ENCODE peak calls at places on chromosome 15, in seven cellular contexts. D, P, C, K, Y, A and T are unnamed samples.

GRCh38 chr15:48992545-48992944 is 28.8 kb upstream of the SHC4 start:
- DNase-seq in D (no peak), Y (no peak), P (no peak), K (no peak), A (no peak), C (no peak), T (no peak)

GRCh38 chr15:90829942-90830440 is 38.4 kb upstream of the FURIN start:
- DNase-seq in D (peak), C (no peak), A (no peak), K (no peak), Y (no peak), P (no peak), T (no peak)

GRCh38 chr15:41332788-41333527 is at the start of gene NUSAP1:
- DNase-seq in K (no peak), A (no peak), D (no peak), C (no peak), Y (no peak), P (peak), T (no peak)

GRCh38 chr15:59590027-59590426 is 21.6 kb upstream of the GCNT3 start:
- DNase-seq in Y (no peak), P (no peak), D (no peak), C (no peak), A (no peak), K (no peak), T (no peak)

GRCh38 chr15:88166330-88166993 is 90.1 kb downstream of the NTRK3 start:
- DNase-seq in K (no peak), D (no peak), C (no peak), P (no peak), A (peak), Y (peak), T (no peak)

GRCh38 chr15:81235781-81236507 is 39.3 kb downstream of the IL16 start:
- DNase-seq in D (no peak), Y (peak), C (peak), P (no peak), A (no peak), K (no peak), T (no peak)

GRCh38 chr15:96756656-96757055 is 426.2 kb downstream of the NR2F2 start:
- DNase-seq in Y (no peak), P (no peak), D (no peak), A (no peak), C (no peak), K (no peak), T (no peak)

GRCh38 chr15:95559875-95560394 is 770.6 kb upstream of the NR2F2 start:
- DNase-seq in A (no peak), K (peak), C (peak), D (peak), P (no peak), Y (peak), T (no peak)

GRCh38 chr15:42201801-42202200 is 6.3 kb downstream of the VPS39 start:
- DNase-seq in A (no peak), K (no peak), P (no peak), Y (no peak), D (no peak), C (no peak), T (no peak)

GRCh38 chr15:78364233-78364632 is 24.1 kb downstream of the CRABP1 start:
- DNase-seq in A (no peak), P (no peak), C (no peak), K (no peak), Y (no peak), D (no peak), T (no peak)

GRCh38 chr15:80514071-80514780 is 110.0 kb downstream of the ARNT2 start:
- DNase-seq in Y (no peak), P (no peak), C (peak), A (no peak), K (no peak), D (no peak), T (no peak)

GRCh38 chr15:60301024-60301423 is 96.8 kb downstream of the ANXA2 start:
- DNase-seq in C (no peak), K (peak), P (no peak), D (no peak), Y (peak), A (no peak), T (no peak)

GRCh38 chr15:95929232-95929846 is 401.2 kb upstream of the NR2F2 start:
- DNase-seq in D (no peak), K (no peak), Y (no peak), C (peak), P (no peak), A (no peak), T (no peak)

GRCh38 chr15:63709365-63709764 is 112.2 kb downstream of the FBXL22 start:
- DNase-seq in C (no peak), D (no peak), K (no peak), P (no peak), A (no peak), Y (no peak), T (no peak)

GRCh38 chr15:25182736-25183445 is 228.1 kb downstream of the SNRPN start:
- DNase-seq in D (peak), A (no peak), C (no peak), K (no peak), Y (peak), P (peak), T (no peak)

GRCh38 chr15:94255540-94255939 is 24.2 kb downstream of the MCTP2 start:
- DNase-seq in Y (no peak), D (no peak), K (no peak), P (no peak), A (no peak), C (no peak), T (no peak)

GRCh38 chr15:96327155-96327741 is 3.3 kb upstream of the NR2F2 start:
- DNase-seq in K (peak), Y (peak), D (peak), A (peak), C (peak), P (no peak), T (no peak)

GRCh38 chr15:52241489-52241888 is 50.3 kb upstream of the GNB5 start:
- DNase-seq in C (no peak), K (no peak), P (no peak), D (no peak), Y (no peak), A (no peak), T (no peak)

GRCh38 chr15:91357527-91357926 is 257.5 kb downstream of the SV2B start:
- DNase-seq in Y (no peak), K (no peak), P (no peak), C (no peak), A (no peak), D (no peak), T (no peak)

GRCh38 chr15:39730552-39730951 is 52.1 kb downstream of the FSIP1 start:
- DNase-seq in P (no peak), A (no peak), D (no peak), C (no peak), K (no peak), Y (no peak), T (no peak)

GRCh38 chr15:80801891-80802680 is 22.9 kb downstream of the CEMIP start:
- DNase-seq in C (no peak), P (peak), D (no peak), A (no peak), Y (no peak), K (no peak), T (no peak)

GRCh38 chr15:83057002-83057401 is 10.1 kb downstream of the BTBD1 start:
- DNase-seq in A (no peak), C (no peak), P (no peak), Y (no peak), K (no peak), D (no peak), T (no peak)

GRCh38 chr15:63517614-63518013 is 13.2 kb downstream of the USP3 start:
- DNase-seq in A (no peak), K (no peak), D (no peak), P (no peak), C (no peak), Y (peak), T (no peak)

GRCh38 chr15:31391687-31392671 is 65.3 kb downstream of the KLF13 start:
- DNase-seq in P (peak), Y (peak), D (peak), A (peak), C (peak), K (no peak), T (peak)

GRCh38 chr15:45585069-45585468 is 2.1 kb upstream of the BLOC1S6 start:
- DNase-seq in Y (peak), A (no peak), D (no peak), P (no peak), C (no peak), K (no peak), T (no peak)
- H3K4me3 ChIP-seq in Y (no peak), A (no peak), D (no peak), P (no peak), C (no peak), K (no peak), T (no peak)

DNA sequence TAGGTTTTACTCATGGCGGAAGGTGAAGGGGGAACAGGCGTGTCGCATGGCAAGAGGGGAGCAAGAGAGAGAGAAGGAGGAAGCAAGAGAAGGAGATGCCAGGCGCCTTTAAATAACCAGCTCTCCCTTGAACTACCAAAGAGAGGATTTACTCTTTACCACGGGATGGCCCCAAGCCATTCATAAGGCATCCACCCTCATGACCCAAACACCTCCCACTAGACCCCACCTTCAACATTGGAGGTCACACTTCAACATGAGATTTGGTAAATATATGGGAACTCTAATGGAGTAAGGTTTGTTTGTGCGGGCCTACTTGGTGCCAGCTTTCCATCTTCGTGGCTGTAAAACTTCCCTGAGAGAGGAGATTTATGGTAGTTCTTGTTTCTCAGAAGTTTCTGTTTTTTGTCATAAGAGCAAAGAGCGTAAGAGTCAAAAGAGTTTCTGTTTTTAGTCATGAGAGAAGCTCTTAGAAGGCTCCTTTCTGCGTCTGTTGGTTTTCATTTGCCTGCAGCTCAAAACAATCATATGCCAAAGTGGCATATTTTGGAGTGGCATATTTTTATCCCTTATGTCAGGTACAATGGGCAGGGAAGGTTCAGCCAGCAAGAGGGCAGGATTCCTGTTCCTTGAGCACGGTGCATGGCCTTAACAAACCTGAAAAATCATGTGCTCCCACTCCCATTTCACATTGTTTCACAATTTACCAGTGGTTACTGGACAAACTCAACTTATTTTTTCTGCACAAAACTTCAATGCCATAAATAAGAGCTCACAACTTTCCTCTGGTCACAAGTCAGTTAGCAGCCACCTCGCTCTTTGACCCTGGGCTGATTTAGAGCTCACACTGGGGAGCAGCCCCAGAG is 12.5 kb downstream of the PML start:
- DNase-seq in Y (no peak), C (no peak), K (no peak), D (no peak), P (no peak), A (no peak), T (no peak)
- H3K27ac ChIP-seq in Y (no peak), C (no peak), K (no peak), D (peak), P (peak), A (no peak), T (no peak)

GRCh38 chr15:74844319-74845207 is 1.6 kb upstream of the ULK3 start:
- DNase-seq in C (no peak), A (peak), P (peak), K (no peak), D (no peak), Y (no peak), T (no peak)
- H3K4me3 ChIP-seq in C (no peak), A (no peak), P (no peak), K (no peak), D (no peak), Y (no peak), T (no peak)

GRCh38 chr15:99385865-99386264 is 134.6 kb downstream of the LRRC28 start:
- DNase-seq in P (peak), K (no peak), Y (no peak), D (peak), A (no peak), C (peak), T (no peak)
- H3K27ac ChIP-seq in P (no peak), K (no peak), Y (no peak), D (peak), A (no peak), C (no peak), T (no peak)

GRCh38 chr15:101494251-101494796 is 4.8 kb upstream of the PCSK6 start:
- DNase-seq in K (no peak), P (no peak), A (no peak), D (no peak), C (no peak), Y (no peak), T (no peak)
- H3K4me3 ChIP-seq in K (no peak), P (no peak), A (no peak), D (no peak), C (no peak), Y (no peak), T (no peak)

GRCh38 chr15:57861039-57861638 is 154.6 kb downstream of the POLR2M start:
- DNase-seq in D (no peak), P (no peak), A (peak), C (peak), Y (peak), K (peak), T (no peak)

GRCh38 chr15:57865294-57865693 is 158.8 kb downstream of the POLR2M start:
- DNase-seq in C (no peak), Y (peak), P (no peak), K (no peak), D (no peak), A (no peak), T (no peak)

GRCh38 chr15:57859130-57859685 is 152.7 kb downstream of the POLR2M start:
- DNase-seq in A (no peak), C (no peak), P (no peak), Y (no peak), D (no peak), K (no peak), T (no peak)

GRCh38 chr15:57862761-57863160 is 156.2 kb downstream of the POLR2M start:
- DNase-seq in A (no peak), C (no peak), Y (no peak), D (no peak), P (no peak), K (no peak), T (no peak)

DNA sequence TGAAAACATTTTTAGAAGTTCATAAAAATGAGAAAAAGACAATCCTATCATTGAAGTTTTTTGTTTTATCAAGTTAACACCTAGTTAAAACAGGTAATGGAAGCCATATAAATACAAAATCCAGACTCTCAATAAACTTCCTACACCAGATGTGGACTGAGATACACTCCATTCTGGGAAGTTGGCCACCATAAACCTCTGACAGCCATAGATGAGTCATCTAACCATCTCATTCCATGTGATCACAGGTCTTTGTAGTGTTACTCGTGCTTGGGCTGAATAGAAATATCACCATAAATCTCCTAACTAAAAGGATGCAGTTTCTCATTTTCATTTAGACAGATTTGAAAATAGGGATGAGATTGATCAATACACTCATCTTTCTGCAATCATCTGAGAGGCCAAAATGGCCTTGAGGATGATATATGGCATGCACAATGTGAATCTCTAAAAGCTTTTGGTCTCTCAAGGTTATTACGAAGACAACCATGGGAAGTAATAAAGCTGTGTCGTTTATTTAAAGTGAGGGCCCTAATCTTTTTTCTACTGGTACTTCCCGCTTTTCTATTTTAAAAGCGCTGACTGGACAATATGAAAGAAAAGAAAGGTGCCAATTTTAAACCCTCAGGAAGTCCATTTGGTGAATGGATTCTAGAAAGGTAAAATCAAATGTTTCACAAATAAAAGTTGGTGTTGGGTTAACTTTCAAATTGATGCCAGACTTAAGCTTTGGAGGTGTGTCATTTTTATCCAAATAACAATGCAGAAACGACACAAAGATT is 155.5 kb downstream of the POLR2M start:
- DNase-seq in Y (no peak), D (no peak), C (peak), P (no peak), K (no peak), A (no peak), T (no peak)
- H3K27ac ChIP-seq in Y (no peak), D (no peak), C (no peak), P (no peak), K (no peak), A (no peak), T (no peak)

GRCh38 chr15:38564557-38565286 is at the start of gene RASGRP1:
- DNase-seq in K (no peak), Y (peak), C (peak), D (peak), A (peak), P (peak), T (peak)
- H3K4me3 ChIP-seq in K (peak), Y (peak), C (peak), D (peak), A (peak), P (peak), T (peak)

GRCh38 chr15:89680282-89680873 is 1.2 kb upstream of the PLIN1 start:
- DNase-seq in D (peak), Y (no peak), P (no peak), C (peak), K (no peak), A (no peak), T (no peak)

GRCh38 chr15:89685995-89686394 is 4.6 kb downstream of the PEX11A start:
- DNase-seq in C (no peak), A (no peak), D (no peak), Y (no peak), K (no peak), P (no peak), T (no peak)

GRCh38 chr15:89679221-89679620 is at the start of gene PLIN1:
- DNase-seq in C (no peak), A (no peak), K (no peak), Y (no peak), D (no peak), P (no peak), T (no peak)

GRCh38 chr15:89677381-89677780 is 1.8 kb downstream of the PLIN1 start:
- DNase-seq in P (no peak), K (no peak), Y (no peak), C (no peak), D (no peak), A (no peak), T (no peak)

DNA sequence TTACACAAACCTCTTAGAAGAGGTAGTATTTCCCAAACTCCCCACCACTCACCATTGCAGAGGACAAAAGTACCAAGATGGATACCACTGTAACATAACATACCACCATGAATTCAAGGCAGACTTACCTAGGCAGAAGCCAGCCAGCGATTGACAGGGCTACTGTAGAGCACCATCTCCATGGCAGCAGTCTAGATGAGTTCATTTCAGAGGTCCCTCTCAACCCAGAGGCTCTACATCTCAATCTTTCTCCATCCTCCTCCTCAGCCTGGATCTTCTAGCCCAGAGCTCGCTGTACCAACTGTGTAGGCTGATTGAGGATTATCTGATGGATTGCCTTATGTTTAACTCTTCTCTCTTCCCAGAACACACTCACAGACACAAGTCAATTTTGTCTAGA is 2.0 kb upstream of the PLIN1 start:
- DNase-seq in Y (no peak), P (no peak), D (no peak), K (no peak), C (no peak), A (no peak), T (no peak)
- H3K27ac ChIP-seq in Y (no peak), P (peak), D (no peak), K (no peak), C (no peak), A (no peak), T (no peak)